ENCODE peak calls at places on chromosomes 7 and 10, in nine cellular contexts. B is EL; V is GM20000; F is foreskin fibroblast; L is left lobe of liver; C is endothelial cell; P is renal cortical epithelial cell; G is stimulated activated CD4-positive, alpha-beta T cell treated with anti-CD3 and anti-CD28 coated beads, Interleukin-12 subunit alpha, Interleukin-12 subunit beta, amount 100 ng/mL, for 24 hours; Q is CD4-positive, CD25-positive, alpha-beta regulatory T cell. O is an unnamed sample.

GRCh38 chr7:123755345-123755744 is 6.5 kb upstream of the WASL start:
- DNase-seq in B (no peak), V (no peak), F (no peak), L (no peak), C (no peak), P (no peak), G (no peak), Q (no peak), O (no peak)

GRCh38 chr7:4416436-4417092 is 265.5 kb upstream of the FOXK1 start:
- DNase-seq in B (no peak), V (no peak), F (no peak), L (no peak), C (no peak), P (no peak), G (no peak), Q (no peak), O (no peak)

GRCh38 chr7:105837765-105838241 is 38.6 kb downstream of the ATXN7L1 start:
- DNase-seq in B (no peak), V (no peak), F (no peak), L (no peak), C (no peak), P (no peak), G (no peak), Q (no peak), O (no peak)

GRCh38 chr7:40763319-40764287 is 628.8 kb downstream of the SUGCT start:
- DNase-seq in B (peak; percentile 61), V (no peak), F (peak; percentile 67), L (no peak), C (no peak), P (no peak), G (no peak), Q (no peak), O (peak; percentile 63)

GRCh38 chr7:42285383-42285824 is 48.4 kb upstream of the GLI3 start:
- DNase-seq in B (no peak), V (no peak), F (no peak), L (no peak), C (no peak), P (no peak), G (no peak), Q (no peak), O (no peak)

GRCh38 chr10:90587081-90587491 is 270.8 kb downstream of the HTR7 start:
- DNase-seq in B (peak; percentile 63), V (no peak), F (peak; percentile 65), L (no peak), C (no peak), P (peak; percentile 46), G (no peak), Q (no peak), O (no peak)

GRCh38 chr10:22550732-22551131 is 163.6 kb downstream of the PIP4K2A start:
- DNase-seq in B (peak; percentile 25), V (peak; percentile 37), F (no peak), L (no peak), C (peak; percentile 75), P (peak; percentile 11), G (peak; percentile 21), Q (peak; percentile 45), O (peak; percentile 21)

GRCh38 chr7:107993879-107994278 is 9.1 kb downstream of the LAMB1 start:
- DNase-seq in B (no peak), V (no peak), F (no peak), L (no peak), C (no peak), P (no peak), G (no peak), Q (no peak), O (no peak)

GRCh38 chr10:88227342-88228018 is 355.6 kb downstream of the RNLS start:
- DNase-seq in B (peak; percentile 13), V (no peak), F (peak; percentile 73), L (no peak), C (no peak), P (no peak), G (no peak), Q (no peak), O (no peak)

GRCh38 chr10:72846225-72846624 is 47.3 kb upstream of the OIT3 start:
- DNase-seq in B (peak; percentile 70), V (no peak), F (peak; percentile 59), L (no peak), C (no peak), P (peak; percentile 96), G (no peak), Q (no peak), O (peak; percentile 12)

GRCh38 chr10:16663472-16663871 is 141.8 kb upstream of the C1QL3 start:
- DNase-seq in B (no peak), V (no peak), F (no peak), L (no peak), C (no peak), P (no peak), G (no peak), Q (no peak), O (no peak)

GRCh38 chr7:46296526-46296925 is 375.5 kb upstream of the IGFBP3 start:
- DNase-seq in B (no peak), V (no peak), F (no peak), L (no peak), C (no peak), P (no peak), G (no peak), Q (no peak), O (no peak)

GRCh38 chr10:121734517-121735137 is 136.4 kb upstream of the FGFR2 start:
- DNase-seq in B (peak; percentile 14), V (peak; percentile 56), F (no peak), L (no peak), C (peak; percentile 8), P (no peak), G (no peak), Q (no peak), O (peak; percentile 42)

GRCh38 chr7:17234398-17235021 is 63.9 kb upstream of the AHR start:
- DNase-seq in B (peak; percentile 93), V (peak; percentile 61), F (peak; percentile 88), L (no peak), C (no peak), P (peak; percentile 98), G (peak; percentile 22), Q (peak; percentile 64), O (peak; percentile 68)

O was measured in AG08396.